ENCODE peak calls at places on chromosomes 11 and 22, in eight cellular contexts. One of them, this sample, is unnamed.

GRCh38 chr11:75768112-75768908 is at the start of gene DGAT2:
- DNase-seq in NCI-H2029: peak
- DNase-seq in HS-27A: peak
- DNase-seq in CD8-positive, alpha-beta memory T cell: peak
- DNase-seq in tibial nerve: peak
- DNase-seq in activated CD4-positive, alpha-beta T cell treated with anti-CD3 and anti-CD28 coated beads, Interleukin-2, amount 50 U/mL, for 1 hour: peak
- DNase-seq in stimulated activated naive CD4-positive, alpha-beta T cell: peak
- DNase-seq in LNCaP clone FGC: peak
- DNase-seq in this sample: peak

GRCh38 chr11:9577032-9577431 is 3.6 kb downstream of the WEE1 start:
- DNase-seq in NCI-H2029: no peak
- DNase-seq in CD8-positive, alpha-beta memory T cell: no peak
- DNase-seq in tibial nerve: no peak
- DNase-seq in LNCaP clone FGC: no peak
- DNase-seq in activated CD4-positive, alpha-beta T cell treated with anti-CD3 and anti-CD28 coated beads, Interleukin-2, amount 50 U/mL, for 1 hour: no peak
- DNase-seq in stimulated activated naive CD4-positive, alpha-beta T cell: no peak
- DNase-seq in HS-27A: no peak
- DNase-seq in this sample: no peak

GRCh38 chr11:69444381-69445130 is 36.9 kb upstream of the LINC01488 start:
- DNase-seq in tibial nerve: peak
- DNase-seq in LNCaP clone FGC: no peak
- DNase-seq in NCI-H2029: no peak
- DNase-seq in CD8-positive, alpha-beta memory T cell: no peak
- DNase-seq in HS-27A: no peak
- DNase-seq in activated CD4-positive, alpha-beta T cell treated with anti-CD3 and anti-CD28 coated beads, Interleukin-2, amount 50 U/mL, for 1 hour: no peak
- DNase-seq in stimulated activated naive CD4-positive, alpha-beta T cell: no peak
- DNase-seq in this sample: no peak

GRCh38 chr11:21912280-21912679 is 280.6 kb upstream of the ANO5 start:
- DNase-seq in CD8-positive, alpha-beta memory T cell: no peak
- DNase-seq in activated CD4-positive, alpha-beta T cell treated with anti-CD3 and anti-CD28 coated beads, Interleukin-2, amount 50 U/mL, for 1 hour: no peak
- DNase-seq in HS-27A: no peak
- DNase-seq in tibial nerve: no peak
- DNase-seq in NCI-H2029: no peak
- DNase-seq in stimulated activated naive CD4-positive, alpha-beta T cell: no peak
- DNase-seq in LNCaP clone FGC: no peak
- DNase-seq in this sample: no peak

GRCh38 chr22:50505776-50506610 is 1.5 kb downstream of the LMF2 start:
- DNase-seq in activated CD4-positive, alpha-beta T cell treated with anti-CD3 and anti-CD28 coated beads, Interleukin-2, amount 50 U/mL, for 1 hour: no peak
- DNase-seq in NCI-H2029: no peak
- DNase-seq in HS-27A: no peak
- DNase-seq in LNCaP clone FGC: no peak
- DNase-seq in CD8-positive, alpha-beta memory T cell: no peak
- DNase-seq in stimulated activated naive CD4-positive, alpha-beta T cell: no peak
- DNase-seq in tibial nerve: no peak
- DNase-seq in this sample: no peak

GRCh38 chr22:25404556-25404922 is 159.9 kb upstream of the GRK3 start:
- DNase-seq in CD8-positive, alpha-beta memory T cell: no peak
- DNase-seq in activated CD4-positive, alpha-beta T cell treated with anti-CD3 and anti-CD28 coated beads, Interleukin-2, amount 50 U/mL, for 1 hour: no peak
- DNase-seq in HS-27A: no peak
- DNase-seq in LNCaP clone FGC: no peak
- DNase-seq in NCI-H2029: no peak
- DNase-seq in tibial nerve: no peak
- DNase-seq in stimulated activated naive CD4-positive, alpha-beta T cell: no peak
- DNase-seq in this sample: no peak

GRCh38 chr11:8011981-8012444 is 24.9 kb downstream of the EIF3F start:
- DNase-seq in NCI-H2029: no peak
- DNase-seq in tibial nerve: no peak
- DNase-seq in HS-27A: peak
- DNase-seq in LNCaP clone FGC: no peak
- DNase-seq in activated CD4-positive, alpha-beta T cell treated with anti-CD3 and anti-CD28 coated beads, Interleukin-2, amount 50 U/mL, for 1 hour: no peak
- DNase-seq in CD8-positive, alpha-beta memory T cell: no peak
- DNase-seq in stimulated activated naive CD4-positive, alpha-beta T cell: no peak
- DNase-seq in this sample: no peak

GRCh38 chr22:49197500-49197899 is 630.2 kb downstream of the BRD1 start:
- DNase-seq in tibial nerve: no peak
- DNase-seq in NCI-H2029: no peak
- DNase-seq in activated CD4-positive, alpha-beta T cell treated with anti-CD3 and anti-CD28 coated beads, Interleukin-2, amount 50 U/mL, for 1 hour: no peak
- DNase-seq in HS-27A: no peak
- DNase-seq in CD8-positive, alpha-beta memory T cell: no peak
- DNase-seq in LNCaP clone FGC: no peak
- DNase-seq in stimulated activated naive CD4-positive, alpha-beta T cell: no peak
- DNase-seq in this sample: no peak

GRCh38 chr11:35747638-35748037 is 85.1 kb downstream of the TRIM44 start:
- DNase-seq in NCI-H2029: peak
- DNase-seq in LNCaP clone FGC: no peak
- DNase-seq in CD8-positive, alpha-beta memory T cell: no peak
- DNase-seq in activated CD4-positive, alpha-beta T cell treated with anti-CD3 and anti-CD28 coated beads, Interleukin-2, amount 50 U/mL, for 1 hour: no peak
- DNase-seq in HS-27A: no peak
- DNase-seq in tibial nerve: no peak
- DNase-seq in stimulated activated naive CD4-positive, alpha-beta T cell: no peak
- DNase-seq in this sample: no peak

GRCh38 chr11:27720277-27720830 is 20.1 kb upstream of the BDNF start:
- DNase-seq in stimulated activated naive CD4-positive, alpha-beta T cell: no peak
- DNase-seq in CD8-positive, alpha-beta memory T cell: no peak
- DNase-seq in tibial nerve: no peak
- DNase-seq in LNCaP clone FGC: no peak
- DNase-seq in HS-27A: no peak
- DNase-seq in NCI-H2029: no peak
- DNase-seq in activated CD4-positive, alpha-beta T cell treated with anti-CD3 and anti-CD28 coated beads, Interleukin-2, amount 50 U/mL, for 1 hour: no peak
- DNase-seq in this sample: no peak

GRCh38 chr11:111378773-111379499 is at the start of gene POU2AF1:
- DNase-seq in activated CD4-positive, alpha-beta T cell treated with anti-CD3 and anti-CD28 coated beads, Interleukin-2, amount 50 U/mL, for 1 hour: peak
- DNase-seq in tibial nerve: no peak
- DNase-seq in stimulated activated naive CD4-positive, alpha-beta T cell: peak
- DNase-seq in LNCaP clone FGC: no peak
- DNase-seq in NCI-H2029: no peak
- DNase-seq in CD8-positive, alpha-beta memory T cell: no peak
- DNase-seq in HS-27A: no peak
- DNase-seq in this sample: no peak

GRCh38 chr11:76588455-76589325 is 81.9 kb downstream of the LRRC32 start:
- DNase-seq in tibial nerve: peak
- DNase-seq in stimulated activated naive CD4-positive, alpha-beta T cell: no peak
- DNase-seq in activated CD4-positive, alpha-beta T cell treated with anti-CD3 and anti-CD28 coated beads, Interleukin-2, amount 50 U/mL, for 1 hour: no peak
- DNase-seq in LNCaP clone FGC: no peak
- DNase-seq in HS-27A: no peak
- DNase-seq in CD8-positive, alpha-beta memory T cell: no peak
- DNase-seq in NCI-H2029: no peak
- DNase-seq in this sample: no peak

GRCh38 chr11:77250881-77251640 is 50.4 kb downstream of the GDPD4 start:
- DNase-seq in stimulated activated naive CD4-positive, alpha-beta T cell: no peak
- DNase-seq in CD8-positive, alpha-beta memory T cell: no peak
- DNase-seq in NCI-H2029: no peak
- DNase-seq in LNCaP clone FGC: no peak
- DNase-seq in activated CD4-positive, alpha-beta T cell treated with anti-CD3 and anti-CD28 coated beads, Interleukin-2, amount 50 U/mL, for 1 hour: no peak
- DNase-seq in tibial nerve: no peak
- DNase-seq in HS-27A: no peak
- DNase-seq in this sample: no peak

GRCh38 chr11:132935383-132935782 is 596.9 kb downstream of the OPCML start:
- DNase-seq in tibial nerve: no peak
- DNase-seq in LNCaP clone FGC: no peak
- DNase-seq in NCI-H2029: no peak
- DNase-seq in stimulated activated naive CD4-positive, alpha-beta T cell: no peak
- DNase-seq in CD8-positive, alpha-beta memory T cell: no peak
- DNase-seq in HS-27A: no peak
- DNase-seq in activated CD4-positive, alpha-beta T cell treated with anti-CD3 and anti-CD28 coated beads, Interleukin-2, amount 50 U/mL, for 1 hour: no peak
- DNase-seq in this sample: no peak

GRCh38 chr11:101034076-101034475 is 95.5 kb downstream of the PGR start:
- DNase-seq in activated CD4-positive, alpha-beta T cell treated with anti-CD3 and anti-CD28 coated beads, Interleukin-2, amount 50 U/mL, for 1 hour: no peak
- DNase-seq in tibial nerve: peak
- DNase-seq in CD8-positive, alpha-beta memory T cell: no peak
- DNase-seq in HS-27A: no peak
- DNase-seq in LNCaP clone FGC: peak
- DNase-seq in stimulated activated naive CD4-positive, alpha-beta T cell: no peak
- DNase-seq in NCI-H2029: peak
- DNase-seq in this sample: no peak

GRCh38 chr11:68397256-68397655 is 63.3 kb upstream of the PPP6R3 start:
- DNase-seq in LNCaP clone FGC: no peak
- DNase-seq in NCI-H2029: no peak
- DNase-seq in CD8-positive, alpha-beta memory T cell: no peak
- DNase-seq in stimulated activated naive CD4-positive, alpha-beta T cell: no peak
- DNase-seq in activated CD4-positive, alpha-beta T cell treated with anti-CD3 and anti-CD28 coated beads, Interleukin-2, amount 50 U/mL, for 1 hour: no peak
- DNase-seq in HS-27A: no peak
- DNase-seq in tibial nerve: no peak
- DNase-seq in this sample: no peak

GRCh38 chr22:28329582-28330073 is 350.0 kb downstream of the TTC28 start:
- DNase-seq in HS-27A: no peak
- DNase-seq in NCI-H2029: no peak
- DNase-seq in LNCaP clone FGC: no peak
- DNase-seq in stimulated activated naive CD4-positive, alpha-beta T cell: no peak
- DNase-seq in activated CD4-positive, alpha-beta T cell treated with anti-CD3 and anti-CD28 coated beads, Interleukin-2, amount 50 U/mL, for 1 hour: no peak
- DNase-seq in CD8-positive, alpha-beta memory T cell: no peak
- DNase-seq in tibial nerve: no peak
- DNase-seq in this sample: no peak

GRCh38 chr11:10606536-10607208 is 38.2 kb upstream of the LYVE1 start:
- DNase-seq in NCI-H2029: no peak
- DNase-seq in LNCaP clone FGC: no peak
- DNase-seq in HS-27A: no peak
- DNase-seq in tibial nerve: no peak
- DNase-seq in activated CD4-positive, alpha-beta T cell treated with anti-CD3 and anti-CD28 coated beads, Interleukin-2, amount 50 U/mL, for 1 hour: no peak
- DNase-seq in stimulated activated naive CD4-positive, alpha-beta T cell: no peak
- DNase-seq in CD8-positive, alpha-beta memory T cell: no peak
- DNase-seq in this sample: no peak

GRCh38 chr11:75907926-75908527 is 93.0 kb downstream of the UVRAG start:
- DNase-seq in stimulated activated naive CD4-positive, alpha-beta T cell: no peak
- DNase-seq in NCI-H2029: no peak
- DNase-seq in CD8-positive, alpha-beta memory T cell: no peak
- DNase-seq in LNCaP clone FGC: no peak
- DNase-seq in HS-27A: no peak
- DNase-seq in activated CD4-positive, alpha-beta T cell treated with anti-CD3 and anti-CD28 coated beads, Interleukin-2, amount 50 U/mL, for 1 hour: no peak
- DNase-seq in tibial nerve: no peak
- DNase-seq in this sample: no peak

GRCh38 chr11:111221208-111221607 is 24.3 kb upstream of the POU2AF2 start:
- DNase-seq in NCI-H2029: no peak
- DNase-seq in stimulated activated naive CD4-positive, alpha-beta T cell: no peak
- DNase-seq in LNCaP clone FGC: no peak
- DNase-seq in CD8-positive, alpha-beta memory T cell: no peak
- DNase-seq in activated CD4-positive, alpha-beta T cell treated with anti-CD3 and anti-CD28 coated beads, Interleukin-2, amount 50 U/mL, for 1 hour: no peak
- DNase-seq in tibial nerve: no peak
- DNase-seq in HS-27A: no peak
- DNase-seq in this sample: no peak

GRCh38 chr22:36373258-36373579 is 14.5 kb downstream of the MYH9 start:
- DNase-seq in HS-27A: no peak
- DNase-seq in stimulated activated naive CD4-positive, alpha-beta T cell: no peak
- DNase-seq in activated CD4-positive, alpha-beta T cell treated with anti-CD3 and anti-CD28 coated beads, Interleukin-2, amount 50 U/mL, for 1 hour: no peak
- DNase-seq in CD8-positive, alpha-beta memory T cell: no peak
- DNase-seq in NCI-H2029: peak
- DNase-seq in tibial nerve: peak
- DNase-seq in LNCaP clone FGC: no peak
- DNase-seq in this sample: no peak

GRCh38 chr11:130469181-130469580 is 20.7 kb downstream of the ADAMTS15 start:
- DNase-seq in stimulated activated naive CD4-positive, alpha-beta T cell: no peak
- DNase-seq in LNCaP clone FGC: no peak
- DNase-seq in HS-27A: no peak
- DNase-seq in CD8-positive, alpha-beta memory T cell: no peak
- DNase-seq in activated CD4-positive, alpha-beta T cell treated with anti-CD3 and anti-CD28 coated beads, Interleukin-2, amount 50 U/mL, for 1 hour: no peak
- DNase-seq in NCI-H2029: no peak
- DNase-seq in tibial nerve: no peak
- DNase-seq in this sample: no peak

GRCh38 chr22:48581821-48582469 is 1245.7 kb downstream of the BRD1 start:
- DNase-seq in CD8-positive, alpha-beta memory T cell: no peak
- DNase-seq in stimulated activated naive CD4-positive, alpha-beta T cell: no peak
- DNase-seq in tibial nerve: no peak
- DNase-seq in HS-27A: no peak
- DNase-seq in activated CD4-positive, alpha-beta T cell treated with anti-CD3 and anti-CD28 coated beads, Interleukin-2, amount 50 U/mL, for 1 hour: no peak
- DNase-seq in NCI-H2029: no peak
- DNase-seq in LNCaP clone FGC: no peak
- DNase-seq in this sample: no peak

GRCh38 chr11:76591416-76591815 is 79.1 kb downstream of the LRRC32 start:
- DNase-seq in activated CD4-positive, alpha-beta T cell treated with anti-CD3 and anti-CD28 coated beads, Interleukin-2, amount 50 U/mL, for 1 hour: no peak
- DNase-seq in NCI-H2029: no peak
- DNase-seq in HS-27A: no peak
- DNase-seq in tibial nerve: no peak
- DNase-seq in LNCaP clone FGC: no peak
- DNase-seq in CD8-positive, alpha-beta memory T cell: no peak
- DNase-seq in stimulated activated naive CD4-positive, alpha-beta T cell: no peak
- DNase-seq in this sample: no peak

GRCh38 chr11:278001-278951 is at the start of gene NLRP6:
- DNase-seq in NCI-H2029: no peak
- DNase-seq in CD8-positive, alpha-beta memory T cell: no peak
- DNase-seq in tibial nerve: no peak
- DNase-seq in activated CD4-positive, alpha-beta T cell treated with anti-CD3 and anti-CD28 coated beads, Interleukin-2, amount 50 U/mL, for 1 hour: no peak
- DNase-seq in LNCaP clone FGC: no peak
- DNase-seq in HS-27A: no peak
- DNase-seq in stimulated activated naive CD4-positive, alpha-beta T cell: no peak
- DNase-seq in this sample: no peak

GRCh38 chr11:133197425-133197824 is 334.9 kb downstream of the OPCML start:
- DNase-seq in NCI-H2029: no peak
- DNase-seq in HS-27A: no peak
- DNase-seq in activated CD4-positive, alpha-beta T cell treated with anti-CD3 and anti-CD28 coated beads, Interleukin-2, amount 50 U/mL, for 1 hour: no peak
- DNase-seq in CD8-positive, alpha-beta memory T cell: no peak
- DNase-seq in LNCaP clone FGC: no peak
- DNase-seq in tibial nerve: no peak
- DNase-seq in stimulated activated naive CD4-positive, alpha-beta T cell: no peak
- DNase-seq in this sample: no peak

GRCh38 chr11:120830092-120830491 is 193.8 kb upstream of the TBCEL start:
- DNase-seq in CD8-positive, alpha-beta memory T cell: no peak
- DNase-seq in activated CD4-positive, alpha-beta T cell treated with anti-CD3 and anti-CD28 coated beads, Interleukin-2, amount 50 U/mL, for 1 hour: no peak
- DNase-seq in NCI-H2029: no peak
- DNase-seq in stimulated activated naive CD4-positive, alpha-beta T cell: no peak
- DNase-seq in tibial nerve: no peak
- DNase-seq in HS-27A: no peak
- DNase-seq in LNCaP clone FGC: peak
- DNase-seq in this sample: peak

GRCh38 chr11:112801286-112802088 is 159.7 kb upstream of the NCAM1 start:
- DNase-seq in activated CD4-positive, alpha-beta T cell treated with anti-CD3 and anti-CD28 coated beads, Interleukin-2, amount 50 U/mL, for 1 hour: no peak
- DNase-seq in NCI-H2029: no peak
- DNase-seq in tibial nerve: no peak
- DNase-seq in stimulated activated naive CD4-positive, alpha-beta T cell: no peak
- DNase-seq in LNCaP clone FGC: no peak
- DNase-seq in HS-27A: no peak
- DNase-seq in CD8-positive, alpha-beta memory T cell: no peak
- DNase-seq in this sample: no peak

GRCh38 chr11:102187416-102188125 is 77.3 kb downstream of the YAP1 start:
- DNase-seq in HS-27A: no peak
- DNase-seq in activated CD4-positive, alpha-beta T cell treated with anti-CD3 and anti-CD28 coated beads, Interleukin-2, amount 50 U/mL, for 1 hour: no peak
- DNase-seq in stimulated activated naive CD4-positive, alpha-beta T cell: no peak
- DNase-seq in CD8-positive, alpha-beta memory T cell: no peak
- DNase-seq in NCI-H2029: no peak
- DNase-seq in LNCaP clone FGC: no peak
- DNase-seq in tibial nerve: no peak
- DNase-seq in this sample: no peak